ENCODE peak calls at places on chromosome 17, in four cellular contexts. One of them, this sample, is unnamed.
A peak's percentile ranks its signal among the peaks of the same experiment; 100 is the strongest.

GRCh38 chr17:52027620-52028019 is 130.9 kb downstream of the CA10 start:
- DNase-seq in GM06990: no peak
- DNase-seq in DND-41: no peak
- DNase-seq in endothelial cell: no peak
- DNase-seq in this sample: no peak

GRCh38 chr17:35879748-35880654 is at the start of gene CCL5:
- DNase-seq in GM06990: peak; percentile 78
- DNase-seq in DND-41: no peak
- DNase-seq in endothelial cell: no peak
- DNase-seq in this sample: peak; percentile 77

GRCh38 chr17:66985838-66986237 is 21.3 kb downstream of the CACNG4 start:
- DNase-seq in GM06990: no peak
- DNase-seq in DND-41: no peak
- DNase-seq in endothelial cell: no peak
- DNase-seq in this sample: no peak

GRCh38 chr17:66778531-66778930 is 56.4 kb upstream of the CACNG5 start:
- DNase-seq in GM06990: no peak
- DNase-seq in DND-41: no peak
- DNase-seq in endothelial cell: no peak
- DNase-seq in this sample: no peak

GRCh38 chr17:8137645-8138342 is 13.9 kb upstream of the HES7 start:
- DNase-seq in GM06990: no peak
- DNase-seq in DND-41: no peak
- DNase-seq in endothelial cell: no peak
- DNase-seq in this sample: no peak

GRCh38 chr17:38349097-38349904 is 2.3 kb upstream of the SOCS7 start:
- DNase-seq in GM06990: peak; percentile 48
- DNase-seq in DND-41: peak; percentile 90
- DNase-seq in endothelial cell: peak; percentile 89
- DNase-seq in this sample: peak; percentile 93

GRCh38 chr17:29177871-29178749 is 2.1 kb downstream of the MYO18A start:
- DNase-seq in GM06990: no peak
- DNase-seq in DND-41: no peak
- DNase-seq in endothelial cell: no peak
- DNase-seq in this sample: no peak

GRCh38 chr17:14269473-14269872 is 31.4 kb upstream of the HS3ST3B1 start:
- DNase-seq in GM06990: no peak
- DNase-seq in DND-41: no peak
- DNase-seq in endothelial cell: no peak
- DNase-seq in this sample: no peak

GRCh38 chr17:44999433-44999832 is 31.3 kb upstream of the C1QL1 start:
- DNase-seq in GM06990: no peak
- DNase-seq in DND-41: no peak
- DNase-seq in endothelial cell: no peak
- DNase-seq in this sample: no peak

GRCh38 chr17:63136381-63137012 is 170.5 kb downstream of the TANC2 start:
- DNase-seq in GM06990: no peak
- DNase-seq in DND-41: no peak
- DNase-seq in endothelial cell: no peak
- DNase-seq in this sample: no peak

GRCh38 chr17:67821871-67822367 is 3.4 kb upstream of the BPTF start:
- DNase-seq in GM06990: no peak
- DNase-seq in DND-41: no peak
- DNase-seq in endothelial cell: no peak
- DNase-seq in this sample: no peak

GRCh38 chr17:7835818-7836595 is 2.0 kb downstream of the KDM6B start:
- DNase-seq in GM06990: no peak
- DNase-seq in DND-41: peak; percentile 50
- DNase-seq in endothelial cell: peak; percentile 65
- DNase-seq in this sample: peak; percentile 70

GRCh38 chr17:6480325-6480675 is 36.0 kb downstream of the PIMREG start:
- DNase-seq in GM06990: no peak
- DNase-seq in DND-41: no peak
- DNase-seq in endothelial cell: no peak
- DNase-seq in this sample: no peak

GRCh38 chr17:8300629-8301242 is 5.5 kb upstream of the SLC25A35 start:
- DNase-seq in GM06990: no peak
- DNase-seq in DND-41: peak; percentile 72
- DNase-seq in endothelial cell: peak; percentile 44
- DNase-seq in this sample: peak; percentile 70

GRCh38 chr17:79621151-79621940 is 10.5 kb upstream of the RBFOX3 start:
- DNase-seq in GM06990: no peak
- DNase-seq in DND-41: no peak
- DNase-seq in endothelial cell: no peak
- DNase-seq in this sample: no peak

GRCh38 chr17:81336930-81337325 is 41.8 kb upstream of the SLC38A10 start:
- DNase-seq in GM06990: no peak
- DNase-seq in DND-41: no peak
- DNase-seq in endothelial cell: no peak
- DNase-seq in this sample: no peak

GRCh38 chr17:65071861-65072260 is 15.3 kb upstream of the GNA13 start:
- DNase-seq in GM06990: no peak
- DNase-seq in DND-41: no peak
- DNase-seq in endothelial cell: no peak
- DNase-seq in this sample: no peak

GRCh38 chr17:81566461-81567126 is 14.4 kb upstream of the FAAP100 start:
- DNase-seq in GM06990: no peak
- DNase-seq in DND-41: no peak
- DNase-seq in endothelial cell: peak; percentile 28
- DNase-seq in this sample: no peak

GRCh38 chr17:78821961-78822360 is 18.7 kb downstream of the USP36 start:
- DNase-seq in GM06990: no peak
- DNase-seq in DND-41: no peak
- DNase-seq in endothelial cell: no peak
- DNase-seq in this sample: no peak

GRCh38 chr17:19874256-19874655 is 6.5 kb upstream of the ULK2 start:
- DNase-seq in GM06990: no peak
- DNase-seq in DND-41: no peak
- DNase-seq in endothelial cell: no peak
- DNase-seq in this sample: no peak

GRCh38 chr17:75313941-75314550 is 24.8 kb upstream of the SLC25A19 start:
- DNase-seq in GM06990: no peak
- DNase-seq in DND-41: no peak
- DNase-seq in endothelial cell: no peak
- DNase-seq in this sample: no peak

GRCh38 chr17:81870155-81870977 is 771 bp downstream of the ARHGDIA start:
- DNase-seq in GM06990: peak; percentile 63
- DNase-seq in DND-41: peak; percentile 62
- DNase-seq in endothelial cell: no peak
- DNase-seq in this sample: peak; percentile 74

GRCh38 chr17:44417553-44417952 is 28.1 kb upstream of the ITGA2B start:
- DNase-seq in GM06990: peak; percentile 44
- DNase-seq in DND-41: no peak
- DNase-seq in endothelial cell: no peak
- DNase-seq in this sample: peak; percentile 7

GRCh38 chr17:49815761-49816281 is 27.3 kb downstream of the KAT7 start:
- DNase-seq in GM06990: no peak
- DNase-seq in DND-41: no peak
- DNase-seq in endothelial cell: no peak
- DNase-seq in this sample: no peak

DNA sequence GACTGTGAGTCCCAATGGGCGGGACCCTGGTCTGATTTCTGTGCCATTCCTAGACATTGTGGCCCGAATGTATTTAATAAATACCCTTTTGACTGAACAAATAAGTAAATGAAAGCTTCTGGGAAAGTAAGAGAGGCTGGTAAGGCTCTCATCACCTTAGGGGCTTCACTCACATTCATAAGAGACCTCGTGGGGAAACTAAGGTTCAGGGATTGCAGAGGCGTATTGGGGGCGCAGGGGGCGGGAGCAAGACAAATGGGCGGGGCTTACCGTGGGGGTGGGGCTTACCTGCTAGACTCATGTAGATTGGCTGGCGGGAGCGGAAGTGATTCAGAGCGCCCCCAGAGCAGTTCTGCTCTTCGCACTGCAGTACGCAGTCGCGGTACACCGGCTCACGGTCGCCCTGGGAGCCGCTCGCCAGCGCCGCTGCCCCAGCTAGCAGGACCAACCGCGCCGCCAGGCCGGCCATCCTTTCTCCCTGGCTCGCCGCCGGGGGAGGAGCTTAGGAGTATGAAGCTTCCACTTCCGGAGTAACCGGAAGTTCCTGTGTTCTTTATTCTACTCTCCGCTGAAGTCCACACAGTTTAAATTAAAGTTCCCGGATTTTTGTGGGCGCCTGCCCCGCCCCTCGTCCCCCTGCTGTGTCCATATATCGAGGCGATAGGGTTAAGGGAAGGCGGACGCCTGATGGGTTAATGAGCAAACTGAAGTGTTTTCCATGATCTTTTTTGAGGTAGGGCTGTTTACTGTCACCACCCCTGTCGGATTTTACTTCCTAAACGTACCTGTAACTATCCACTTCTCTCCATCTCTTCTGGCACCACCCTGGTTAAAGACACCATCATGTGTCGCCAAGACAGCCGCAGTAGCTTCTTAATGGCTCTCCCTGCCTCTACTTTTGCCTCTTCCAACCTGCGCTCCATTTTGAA is at the start of gene PGAP3:
- DNase-seq in GM06990: peak; percentile 95
- DNase-seq in DND-41: peak; percentile 92
- DNase-seq in endothelial cell: peak; percentile 81
- DNase-seq in this sample: peak; percentile 96
- TF ChIP-seq CTCF in GM06990: no peak
- TF ChIP-seq CTCF in DND-41: peak; percentile 24
- TF ChIP-seq CTCF in endothelial cell: no peak
- TF ChIP-seq CTCF in this sample: no peak

GRCh38 chr17:40352779-40353394 is 11.7 kb downstream of the GJD3 start:
- DNase-seq in GM06990: no peak
- DNase-seq in DND-41: no peak
- DNase-seq in endothelial cell: no peak
- DNase-seq in this sample: no peak
- TF ChIP-seq CTCF in GM06990: no peak
- TF ChIP-seq CTCF in DND-41: no peak
- TF ChIP-seq CTCF in endothelial cell: no peak
- TF ChIP-seq CTCF in this sample: no peak

DNA sequence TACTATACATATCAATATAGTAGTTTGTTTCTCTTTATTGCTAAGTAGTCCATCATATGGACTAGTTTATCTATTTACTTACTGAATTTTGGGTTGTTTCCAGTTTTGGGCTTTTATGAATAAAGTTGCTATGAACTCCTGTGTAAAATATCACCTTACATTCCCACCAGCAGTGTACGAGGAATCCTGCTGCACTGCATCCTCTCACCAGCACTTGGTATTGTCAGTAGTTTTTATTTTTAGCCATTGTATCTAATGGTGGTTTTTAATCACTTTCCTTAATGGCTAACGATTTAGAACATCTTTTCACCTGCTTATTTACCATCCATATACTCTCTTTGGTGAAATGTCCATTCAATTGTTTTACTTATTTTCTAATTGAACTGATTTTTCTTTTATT is 24.0 kb downstream of the CDC27 start:
- DNase-seq in GM06990: no peak
- DNase-seq in DND-41: no peak
- DNase-seq in endothelial cell: no peak
- DNase-seq in this sample: no peak
- TF ChIP-seq CTCF in GM06990: no peak
- TF ChIP-seq CTCF in DND-41: no peak
- TF ChIP-seq CTCF in endothelial cell: no peak
- TF ChIP-seq CTCF in this sample: no peak

DNA sequence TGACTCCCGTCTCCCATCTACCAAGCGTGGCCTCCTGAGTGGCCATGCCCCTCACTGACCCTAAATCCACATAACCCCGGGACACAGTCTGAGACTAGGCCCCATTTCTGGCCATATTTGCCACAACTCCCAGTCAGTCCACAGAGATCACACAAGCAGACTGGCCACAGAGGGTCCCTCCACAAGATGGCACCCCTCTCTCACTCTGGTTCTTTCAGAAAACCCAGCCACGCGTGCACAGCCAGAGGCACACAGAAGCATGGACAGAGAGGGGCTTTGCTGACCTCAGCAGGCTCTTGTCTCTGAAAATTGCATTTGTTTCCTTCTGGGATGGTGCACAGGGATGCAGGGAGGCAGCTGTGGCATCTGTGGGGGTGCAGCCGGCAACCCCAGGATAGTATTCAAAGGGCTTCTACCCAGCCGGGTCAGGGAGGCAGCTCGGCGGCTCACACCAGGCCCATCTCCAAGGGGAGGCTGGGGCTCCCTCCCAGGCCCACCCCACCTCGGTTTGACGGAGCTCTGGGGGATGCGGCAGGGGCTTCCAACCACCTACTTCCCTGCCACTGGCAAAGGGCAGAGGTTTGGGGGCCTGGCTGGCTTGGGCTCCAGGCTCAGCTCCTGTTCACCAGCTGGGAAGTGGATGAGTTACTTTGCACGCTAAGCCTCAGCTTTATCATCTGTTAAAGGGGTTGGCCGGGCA is 16.8 kb downstream of the DOC2B start:
- DNase-seq in GM06990: no peak
- DNase-seq in DND-41: peak; percentile 10
- DNase-seq in endothelial cell: peak; percentile 65
- DNase-seq in this sample: peak; percentile 42
- TF ChIP-seq CTCF in GM06990: peak; percentile 52
- TF ChIP-seq CTCF in DND-41: peak; percentile 57
- TF ChIP-seq CTCF in endothelial cell: no peak
- TF ChIP-seq CTCF in this sample: peak; percentile 13

GRCh38 chr17:42079541-42079940 is 18.7 kb downstream of the ZNF385C start:
- DNase-seq in GM06990: no peak
- DNase-seq in DND-41: no peak
- DNase-seq in endothelial cell: no peak
- DNase-seq in this sample: no peak
- TF ChIP-seq CTCF in GM06990: no peak
- TF ChIP-seq CTCF in DND-41: no peak
- TF ChIP-seq CTCF in endothelial cell: no peak
- TF ChIP-seq CTCF in this sample: no peak

GRCh38 chr17:4583796-4584124 is 569 bp upstream of the SMTNL2 start:
- DNase-seq in GM06990: no peak
- DNase-seq in DND-41: no peak
- DNase-seq in endothelial cell: peak; percentile 59
- DNase-seq in this sample: peak; percentile 27
- TF ChIP-seq CTCF in GM06990: peak; percentile 30
- TF ChIP-seq CTCF in DND-41: peak; percentile 47
- TF ChIP-seq CTCF in endothelial cell: no peak
- TF ChIP-seq CTCF in this sample: peak; percentile 12

GRCh38 chr17:74008196-74008595 is 195.3 kb upstream of the RPL38 start:
- DNase-seq in GM06990: no peak
- DNase-seq in DND-41: peak; percentile 33
- DNase-seq in endothelial cell: peak; percentile 16
- DNase-seq in this sample: peak; percentile 65
- TF ChIP-seq CTCF in GM06990: peak; percentile 39
- TF ChIP-seq CTCF in DND-41: peak; percentile 67
- TF ChIP-seq CTCF in endothelial cell: peak; percentile 27
- TF ChIP-seq CTCF in this sample: no peak

GRCh38 chr17:149231-149630 is 11.9 kb downstream of the SCGB1C2 start:
- DNase-seq in GM06990: no peak
- DNase-seq in DND-41: no peak
- DNase-seq in endothelial cell: peak; percentile 2
- DNase-seq in this sample: no peak
- TF ChIP-seq CTCF in GM06990: no peak
- TF ChIP-seq CTCF in DND-41: no peak
- TF ChIP-seq CTCF in endothelial cell: no peak
- TF ChIP-seq CTCF in this sample: no peak